ENCODE peak calls at places on chromosome 16, in five cellular contexts. L is AG10803, K is cardiac muscle cell, W is left lung, R is fibroblast of lung. F is an unnamed sample.

GRCh38 chr16:20906871-20907255 is 6.3 kb downstream of the LYRM1 start:
- DNase-seq in L (peak), K (no peak), W (no peak), R (peak), F (no peak)

GRCh38 chr16:5383737-5384136 is 286.1 kb upstream of the EEF2KMT start:
- DNase-seq in L (no peak), K (no peak), W (no peak), R (no peak), F (no peak)

GRCh38 chr16:55701442-55702319 is 45.9 kb downstream of the SLC6A2 start:
- DNase-seq in L (peak), K (peak), W (peak), R (peak), F (peak)

GRCh38 chr16:4465977-4466779 is 8.2 kb downstream of the NMRAL1 start:
- DNase-seq in L (no peak), K (peak), W (no peak), R (no peak), F (no peak)

GRCh38 chr16:88527937-88528743 is 42.1 kb upstream of the ZC3H18 start:
- DNase-seq in L (no peak), K (no peak), W (peak), R (no peak), F (no peak)

GRCh38 chr16:1123525-1124230 is 27.6 kb upstream of the C1QTNF8 start:
- DNase-seq in L (no peak), K (no peak), W (no peak), R (no peak), F (no peak)

GRCh38 chr16:87393680-87394055 is 1.5 kb downstream of the MAP1LC3B start:
- DNase-seq in L (no peak), K (no peak), W (peak), R (no peak), F (no peak)

GRCh38 chr16:22183901-22184614 is 21.8 kb downstream of the SDR42E2 start:
- DNase-seq in L (no peak), K (no peak), W (no peak), R (no peak), F (no peak)

GRCh38 chr16:71426069-71426879 is 15.6 kb downstream of the TLE7 start:
- DNase-seq in L (peak), K (peak), W (peak), R (peak), F (peak)

GRCh38 chr16:18802755-18803218 is 1.4 kb upstream of the ARL6IP1 start:
- DNase-seq in L (no peak), K (no peak), W (no peak), R (no peak), F (no peak)

GRCh38 chr16:88713054-88713453 is 6.8 kb downstream of the CTU2 start:
- DNase-seq in L (no peak), K (no peak), W (no peak), R (no peak), F (no peak)

GRCh38 chr16:64969221-64969620 is 152.6 kb downstream of the CDH11 start:
- DNase-seq in L (peak), K (peak), W (no peak), R (no peak), F (no peak)

GRCh38 chr16:61435356-61435755 is 600.9 kb downstream of the CDH8 start:
- DNase-seq in L (no peak), K (no peak), W (no peak), R (no peak), F (no peak)
- H3K4me3 ChIP-seq in L (no peak), K (no peak), W (no peak), R (no peak), F (peak)

GRCh38 chr16:29676989-29677388 is 2.0 kb upstream of the QPRT start:
- DNase-seq in L (no peak), K (no peak), W (no peak), R (no peak), F (no peak)

GRCh38 chr16:29675811-29676643 is 3.0 kb upstream of the QPRT start:
- DNase-seq in L (peak), K (peak), W (no peak), R (peak), F (no peak)

GRCh38 chr16:29678691-29679267 is at the start of gene QPRT:
- DNase-seq in L (peak), K (peak), W (no peak), R (peak), F (no peak)

GRCh38 chr16:29683543-29684090 is 4.6 kb downstream of the QPRT start:
- DNase-seq in L (no peak), K (no peak), W (no peak), R (no peak), F (no peak)

DNA sequence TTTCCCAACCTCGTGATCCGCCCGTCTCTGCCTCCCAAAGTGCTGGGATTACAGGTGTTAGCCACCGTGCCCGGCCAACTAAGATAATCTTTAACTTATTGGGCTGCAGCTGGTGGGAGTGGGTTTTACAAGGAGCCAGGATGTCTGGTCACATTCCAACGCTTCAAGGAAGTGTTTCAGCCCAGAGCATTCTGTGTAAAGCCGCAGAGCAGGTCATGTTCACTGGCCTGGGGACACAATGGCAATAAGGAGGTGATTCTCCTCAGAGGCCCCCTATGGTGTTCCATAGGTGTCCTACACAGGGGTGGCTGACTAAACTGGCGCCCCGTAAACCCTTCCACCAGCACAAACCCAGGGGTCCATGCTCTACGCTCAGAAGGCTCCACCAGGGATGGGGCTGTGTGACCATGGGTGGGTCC is 1.2 kb downstream of the QPRT start:
- DNase-seq in L (no peak), K (no peak), W (no peak), R (no peak), F (no peak)
- H3K4me3 ChIP-seq in L (no peak), K (peak), W (peak), R (peak), F (no peak)

GRCh38 chr16:27285676-27286196 is 17.2 kb upstream of the NSMCE1 start:
- DNase-seq in L (no peak), K (peak), W (no peak), R (no peak), F (no peak)
- H3K4me3 ChIP-seq in L (no peak), K (no peak), W (no peak), R (no peak), F (no peak)

GRCh38 chr16:24972608-24973220 is 42.5 kb downstream of the ARHGAP17 start:
- DNase-seq in L (no peak), K (no peak), W (no peak), R (no peak), F (no peak)
- H3K4me3 ChIP-seq in L (no peak), K (no peak), W (no peak), R (no peak), F (no peak)

GRCh38 chr16:48505705-48506104 is 104.3 kb downstream of the N4BP1 start:
- DNase-seq in L (no peak), K (no peak), W (no peak), R (no peak), F (no peak)

GRCh38 chr16:48500981-48501380 is 109.0 kb downstream of the N4BP1 start:
- DNase-seq in L (no peak), K (no peak), W (no peak), R (no peak), F (no peak)

GRCh38 chr16:48504216-48504615 is 105.8 kb downstream of the N4BP1 start:
- DNase-seq in L (no peak), K (no peak), W (no peak), R (no peak), F (no peak)

GRCh38 chr16:48501516-48502377 is 108.2 kb downstream of the N4BP1 start:
- DNase-seq in L (no peak), K (peak), W (no peak), R (no peak), F (no peak)

GRCh38 chr16:48503779-48504178 is 106.2 kb downstream of the N4BP1 start:
- DNase-seq in L (peak), K (peak), W (no peak), R (peak), F (peak)
- H3K4me3 ChIP-seq in L (no peak), K (no peak), W (no peak), R (no peak), F (no peak)

GRCh38 chr16:72786606-72787005 is 261.3 kb downstream of the ZFHX3 start:
- DNase-seq in L (no peak), K (no peak), W (no peak), R (no peak), F (no peak)

GRCh38 chr16:72788269-72788809 is 259.6 kb downstream of the ZFHX3 start:
- DNase-seq in L (no peak), K (no peak), W (peak), R (no peak), F (no peak)

GRCh38 chr16:72787519-72788268 is 260.2 kb downstream of the ZFHX3 start:
- DNase-seq in L (peak), K (peak), W (peak), R (peak), F (peak)

GRCh38 chr16:72785886-72786285 is 262.0 kb downstream of the ZFHX3 start:
- DNase-seq in L (peak), K (peak), W (no peak), R (peak), F (no peak)

GRCh38 chr16:72787130-72787518 is 260.8 kb downstream of the ZFHX3 start:
- DNase-seq in L (no peak), K (no peak), W (no peak), R (no peak), F (no peak)
- H3K4me3 ChIP-seq in L (peak), K (peak), W (peak), R (peak), F (peak)

DNA sequence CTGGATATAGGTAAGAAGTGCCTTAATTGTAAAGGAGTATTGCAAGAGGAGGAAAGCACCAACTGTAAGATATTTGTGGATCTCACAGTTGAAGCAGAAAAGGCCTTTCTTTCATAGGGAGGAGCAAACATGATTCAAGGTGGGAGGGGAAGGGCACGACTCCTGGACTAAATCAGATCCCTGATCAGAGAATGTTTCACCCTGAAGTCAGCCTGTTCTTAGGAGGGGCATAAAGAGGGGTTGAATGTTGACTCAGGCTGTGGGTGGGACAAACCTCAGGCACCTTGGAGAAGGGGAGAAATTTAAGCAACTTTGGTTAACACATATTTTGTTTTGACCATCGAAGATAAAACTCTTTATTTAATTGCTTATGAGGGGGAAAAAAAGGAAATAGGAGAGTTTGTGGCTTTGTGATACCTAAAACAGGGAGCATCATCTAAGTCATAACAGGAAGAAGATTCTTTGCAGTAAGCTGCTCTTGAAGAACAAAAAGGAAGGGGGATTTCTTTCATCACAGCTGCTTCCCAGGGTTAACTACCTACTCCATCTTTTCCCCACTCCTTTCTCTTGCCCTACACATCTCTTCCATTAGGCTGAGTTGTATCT is 158.6 kb upstream of the ZNF267 start:
- DNase-seq in L (no peak), K (peak), W (no peak), R (no peak), F (no peak)
- H3K4me3 ChIP-seq in L (no peak), K (peak), W (no peak), R (peak), F (no peak)

DNA sequence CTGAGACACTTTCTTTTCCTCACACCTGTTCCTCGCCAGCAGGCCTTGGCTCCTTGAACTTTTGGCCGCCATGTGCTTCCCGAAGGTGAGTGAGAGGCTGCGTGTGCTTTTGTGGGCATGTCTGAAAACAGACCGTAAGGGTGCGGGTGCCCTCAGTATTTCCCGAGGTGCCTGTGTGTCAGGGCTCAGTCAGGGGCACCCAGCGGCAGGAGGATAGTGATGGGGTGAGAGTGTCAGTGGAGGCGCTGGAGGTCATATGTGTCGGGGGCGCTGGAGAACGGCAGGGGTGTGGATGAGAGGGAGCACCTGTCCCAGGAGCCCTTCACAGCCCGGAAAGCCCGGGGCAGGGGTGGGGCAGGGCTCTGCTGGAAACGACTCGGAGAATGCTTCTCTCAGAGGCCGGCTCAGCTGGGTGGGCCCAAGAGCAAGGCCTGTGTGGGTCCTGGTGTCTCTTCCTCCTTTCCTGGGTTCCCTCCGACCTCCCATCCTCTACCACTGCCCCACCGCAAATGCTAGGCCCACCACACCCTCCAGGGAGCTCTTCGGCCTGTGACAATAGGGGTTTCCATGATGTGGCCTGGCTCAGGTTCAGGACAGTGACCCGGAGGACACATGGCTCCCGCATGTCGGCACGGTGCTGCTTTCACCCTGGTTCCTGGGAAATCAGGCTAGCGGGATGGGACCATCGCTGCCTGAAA is 451 bp downstream of the IL32 start:
- DNase-seq in L (no peak), K (no peak), W (peak), R (no peak), F (no peak)
- H3K4me3 ChIP-seq in L (peak), K (no peak), W (peak), R (peak), F (no peak)